ENCODE peak calls at places on chromosomes 12 and 14, in nine cellular contexts. Q is NB4; X is stimulated activated CD4-positive, alpha-beta T cell treated with anti-CD3 and anti-CD28 coated beads, Interleukin-12 subunit alpha, Interleukin-12 subunit beta, amount 100 ng/mL, for 4 hours; C is activated CD8-positive, alpha-beta memory T cell treated with anti-CD3 and anti-CD28 coated beads, Interleukin-2, amount 10 ng/mL, durations not matched to agents 7 days and 5 days; V is esophagus squamous epithelium; E is AG20443; R is astrocyte of the spinal cord; B is A172; H is posterior vena cava. D is an unnamed sample.

GRCh38 chr12:90250766-90251165 is 542.1 kb upstream of the ATP2B1 start:
- DNase-seq in Q (peak), X (no peak), C (no peak), V (no peak), E (no peak), R (peak), B (no peak), H (no peak), D (no peak)

GRCh38 chr14:76977793-76978730 is 50.4 kb downstream of the IRF2BPL start:
- DNase-seq in Q (peak), X (peak), C (peak), V (no peak), E (peak), R (peak), B (no peak), H (peak), D (peak)

GRCh38 chr14:38420045-38420444 is 164.2 kb upstream of the CLEC14A start:
- DNase-seq in Q (no peak), X (no peak), C (no peak), V (no peak), E (peak), R (no peak), B (no peak), H (no peak), D (peak)

GRCh38 chr12:29519585-29520182 is 22.2 kb upstream of the OVCH1 start:
- DNase-seq in Q (peak), X (peak), C (no peak), V (no peak), E (peak), R (peak), B (peak), H (no peak), D (peak)

GRCh38 chr12:123767613-123768012 is 5.5 kb downstream of the DNAH10 start:
- DNase-seq in Q (peak), X (no peak), C (peak), V (no peak), E (no peak), R (no peak), B (no peak), H (no peak), D (no peak)

GRCh38 chr12:12736759-12737676 is 19.9 kb downstream of the CDKN1B start:
- DNase-seq in Q (peak), X (no peak), C (peak), V (no peak), E (peak), R (peak), B (no peak), H (no peak), D (peak)

GRCh38 chr12:6345319-6346071 is 3.6 kb upstream of the TNFRSF1A start:
- DNase-seq in Q (peak), X (no peak), C (peak), V (no peak), E (peak), R (peak), B (peak), H (peak), D (peak)

GRCh38 chr14:34460295-34460694 is 1.7 kb downstream of the SPTSSA start:
- DNase-seq in Q (no peak), X (no peak), C (no peak), V (no peak), E (no peak), R (no peak), B (no peak), H (no peak), D (no peak)

GRCh38 chr12:130702966-130703732 is 12.9 kb downstream of the RIMBP2 start:
- DNase-seq in Q (no peak), X (no peak), C (no peak), V (no peak), E (no peak), R (no peak), B (no peak), H (peak), D (no peak)

GRCh38 chr12:79482323-79482722 is 208.4 kb downstream of the PAWR start:
- DNase-seq in Q (no peak), X (no peak), C (no peak), V (no peak), E (no peak), R (no peak), B (no peak), H (no peak), D (peak)

GRCh38 chr14:22820731-22821130 is 5.5 kb upstream of the SLC7A7 start:
- DNase-seq in Q (no peak), X (no peak), C (no peak), V (no peak), E (no peak), R (no peak), B (no peak), H (no peak), D (peak)

GRCh38 chr12:121774968-121775474 is 18.5 kb downstream of the RHOF start:
- DNase-seq in Q (no peak), X (no peak), C (no peak), V (no peak), E (no peak), R (no peak), B (no peak), H (no peak), D (peak)

GRCh38 chr14:34053666-34054065 is 102.8 kb upstream of the EGLN3 start:
- DNase-seq in Q (no peak), X (no peak), C (no peak), V (no peak), E (no peak), R (no peak), B (peak), H (no peak), D (peak)

GRCh38 chr14:39232554-39233415 is 930 bp upstream of the MIA2 start:
- DNase-seq in Q (peak), X (no peak), C (peak), V (no peak), E (peak), R (peak), B (no peak), H (no peak), D (peak)

GRCh38 chr12:30694412-30694955 is 1.2 kb downstream of the IPO8 start:
- DNase-seq in Q (peak), X (no peak), C (no peak), V (no peak), E (no peak), R (no peak), B (no peak), H (no peak), D (peak)

GRCh38 chr14:68704736-68705720 is 87.8 kb downstream of the ZFP36L1 start:
- DNase-seq in Q (no peak), X (no peak), C (no peak), V (no peak), E (peak), R (no peak), B (peak), H (no peak), D (peak)

GRCh38 chr14:68506645-68507405 is 286.0 kb downstream of the ZFP36L1 start:
- DNase-seq in Q (no peak), X (peak), C (no peak), V (no peak), E (no peak), R (no peak), B (no peak), H (no peak), D (peak)

D was measured in renal cortical epithelial cell.